ENCODE peak calls at places on chromosomes 16 and 17, in four cellular contexts. P is IMR-90, Q is GM12878, I is K562. L is an unnamed sample.
A peak's percentile ranks its signal among the peaks of the same experiment; 100 is the strongest.

GRCh38 chr17:12909046-12909445 is 108.8 kb downstream of the ELAC2 start:
- DNase-seq in P (no peak), Q (peak; percentile 7), I (no peak), L (no peak)

GRCh38 chr16:3074860-3075545 is 9.6 kb downstream of the IL32 start:
- DNase-seq in Q (peak; percentile 69), I (no peak), P (no peak), L (no peak)

GRCh38 chr17:30831257-30831656 is 509 bp upstream of the ATAD5 start:
- DNase-seq in I (no peak), P (peak; percentile 5), Q (no peak), L (no peak)

GRCh38 chr16:75222271-75222783 is 3.5 kb downstream of the CTRB1 start:
- DNase-seq in I (no peak), Q (no peak), P (no peak), L (no peak)

GRCh38 chr17:77834170-77835115 is 124.1 kb upstream of the TNRC6C start:
- DNase-seq in Q (peak; percentile 49), I (peak; percentile 98), P (peak; percentile 86), L (peak; percentile 75)

GRCh38 chr17:21272881-21273839 is 11.4 kb upstream of the MAP2K3 start:
- DNase-seq in P (no peak), Q (no peak), I (peak; percentile 79), L (no peak)

GRCh38 chr16:69724414-69724873 is 1.9 kb downstream of the NQO1 start:
- DNase-seq in P (no peak), I (no peak), Q (no peak), L (no peak)

GRCh38 chr16:21646721-21647561 is 5.5 kb downstream of the IGSF6 start:
- DNase-seq in Q (peak; percentile 99), I (no peak), P (no peak), L (no peak)

GRCh38 chr16:19020689-19021088 is 37.0 kb downstream of the TMC7 start:
- DNase-seq in Q (no peak), I (no peak), P (no peak), L (no peak)

GRCh38 chr16:58324792-58325191 is 30.0 kb upstream of the PRSS54 start:
- DNase-seq in P (no peak), Q (no peak), I (no peak), L (no peak)

GRCh38 chr17:38729886-38730525 is at the start of gene CISD3:
- DNase-seq in P (peak; percentile 76), I (peak; percentile 94), Q (no peak), L (peak; percentile 63)

GRCh38 chr17:80260791-80261158 is at the start of gene RNF213:
- DNase-seq in P (no peak), I (peak; percentile 95), Q (no peak), L (peak; percentile 6)

GRCh38 chr16:82439678-82440293 is 187.0 kb upstream of the CDH13 start:
- DNase-seq in P (peak; percentile 4), I (peak; percentile 16), Q (no peak), L (peak; percentile 6)

GRCh38 chr17:75752405-75753192 is 12.4 kb downstream of the GALK1 start:
- DNase-seq in P (no peak), Q (no peak), I (no peak), L (no peak)

GRCh38 chr17:57375770-57376181 is 119.5 kb downstream of the MSI2 start:
- DNase-seq in Q (no peak), P (no peak), I (no peak), L (no peak)

GRCh38 chr16:89722392-89723278 is 1.3 kb downstream of the ZNF276 start:
- DNase-seq in I (no peak), Q (no peak), P (peak; percentile 16), L (peak; percentile 50)

GRCh38 chr16:68265078-68265925 is 976 bp downstream of the SLC7A6 start:
- DNase-seq in Q (no peak), I (peak; percentile 45), P (peak; percentile 69), L (peak; percentile 60)
- TF ChIP-seq FOS in Q (no peak), I (no peak), P (peak; percentile 10), L (no peak)

DNA sequence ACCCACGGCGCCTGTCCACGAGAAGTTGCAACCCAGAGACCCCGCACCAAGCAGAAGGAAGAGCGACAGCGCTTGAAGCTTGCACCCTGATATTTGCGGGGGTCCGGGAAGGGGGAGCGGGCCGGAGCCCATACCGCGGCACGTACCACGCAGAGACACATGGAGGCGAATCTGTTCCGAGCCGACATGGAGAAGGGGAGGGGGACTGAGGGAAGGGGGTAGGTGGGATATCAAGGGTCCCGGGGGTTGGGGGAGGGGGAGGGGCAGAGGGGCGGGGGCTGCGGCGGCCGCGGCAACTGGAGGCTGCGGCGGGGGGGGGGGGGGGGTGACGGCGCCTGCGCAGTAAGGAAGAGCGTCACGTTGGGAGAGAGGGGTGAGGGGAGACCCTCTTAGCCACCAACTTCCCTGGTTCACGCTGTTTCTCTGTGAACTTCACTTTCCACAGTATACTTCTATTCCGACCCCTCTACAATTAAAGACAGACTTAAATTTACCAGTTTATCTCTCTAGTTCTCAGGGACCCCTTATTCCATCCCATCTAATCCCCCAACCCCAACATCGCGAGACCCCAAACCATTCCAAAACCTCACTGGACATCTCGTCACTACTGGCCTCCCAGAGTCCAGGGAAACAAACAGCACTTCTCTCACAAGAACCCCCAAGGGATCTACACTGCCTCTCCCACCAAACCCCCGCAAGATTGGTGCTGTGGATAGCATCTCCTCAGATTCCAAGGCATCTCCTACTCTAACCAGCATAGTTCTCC is 7.9 kb downstream of the DLG4 start:
- DNase-seq in I (no peak), P (no peak), Q (no peak), L (no peak)
- TF ChIP-seq FOS in I (no peak), P (no peak), Q (no peak), L (no peak)

DNA sequence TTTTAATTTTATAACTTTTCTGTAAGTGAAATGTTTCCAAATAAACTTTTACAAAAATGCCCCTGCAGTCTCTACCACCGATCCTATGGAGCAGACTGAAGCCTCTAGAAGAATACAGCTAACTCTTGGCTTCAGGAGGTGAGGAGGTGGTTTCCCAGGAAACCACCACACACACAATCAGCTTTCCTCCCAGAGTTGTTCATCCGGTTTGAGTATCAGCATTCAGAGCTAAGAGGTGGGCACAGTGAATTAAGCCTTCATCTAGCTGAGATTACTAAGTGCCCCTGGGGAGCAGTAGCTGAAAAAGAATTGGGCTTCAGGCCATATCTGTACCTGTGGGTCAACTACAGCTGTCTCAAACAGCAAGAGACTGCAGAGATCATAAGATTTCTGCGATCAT is 139.7 kb downstream of the AATF start:
- DNase-seq in I (no peak), Q (no peak), P (no peak), L (no peak)
- TF ChIP-seq FOS in I (no peak), Q (no peak), P (no peak), L (no peak)

GRCh38 chr16:47359478-47359877 is 101.4 kb downstream of the ITFG1 start:
- DNase-seq in Q (no peak), P (no peak), I (no peak), L (peak; percentile 4)

GRCh38 chr16:47358816-47359215 is 102.0 kb downstream of the ITFG1 start:
- DNase-seq in P (peak; percentile 37), I (no peak), Q (no peak), L (no peak)
- TF ChIP-seq FOS in P (no peak), I (no peak), Q (no peak), L (peak; percentile 13)

GRCh38 chr17:27530791-27531391 is 74.6 kb downstream of the KSR1 start:
- DNase-seq in Q (no peak), P (peak; percentile 64), I (no peak), L (no peak)
- TF ChIP-seq FOS in Q (no peak), P (no peak), I (no peak), L (no peak)

L was measured in endothelial cell of umbilical vein.